ENCODE peak calls at places on chromosomes 2 and 18, in five cellular contexts. K is kidney, E is pancreas, F is uterus, M is fibroblast of lung. L is an unnamed sample.

GRCh38 chr2:98911376-98912154 is 24.5 kb downstream of the CRACDL start:
- DNase-seq in M (no peak), K (peak; percentile 30), E (no peak), F (no peak), L (no peak)

GRCh38 chr18:24181806-24182205 is 42.9 kb downstream of the CABYR start:
- DNase-seq in M (no peak), E (no peak), K (no peak), F (no peak), L (no peak)

GRCh38 chr18:7814754-7815315 is 247.7 kb downstream of the PTPRM start:
- DNase-seq in F (no peak), M (no peak), K (no peak), E (no peak), L (no peak)

GRCh38 chr2:77190721-77191346 is 331.3 kb downstream of the LRRTM4 start:
- DNase-seq in M (no peak), F (no peak), K (no peak), E (no peak), L (no peak)

GRCh38 chr2:143717053-143717452 is 587.8 kb downstream of the ARHGAP15 start:
- DNase-seq in K (no peak), E (no peak), F (no peak), M (no peak), L (no peak)

GRCh38 chr2:29627366-29627765 is 294.0 kb downstream of the ALK start:
- DNase-seq in E (no peak), F (no peak), M (peak; percentile 19), K (no peak), L (no peak)

GRCh38 chr2:36572752-36573125 is 25.2 kb downstream of the FEZ2 start:
- DNase-seq in K (no peak), F (no peak), E (no peak), M (no peak), L (no peak)

GRCh38 chr2:186848873-186849578 is at the start of gene ZSWIM2:
- DNase-seq in M (peak; percentile 89), F (peak; percentile 46), K (peak; percentile 84), E (peak; percentile 66), L (peak; percentile 77)

GRCh38 chr2:215626812-215627281 is 191.0 kb upstream of the FN1 start:
- DNase-seq in M (no peak), K (no peak), F (no peak), E (no peak), L (no peak)

GRCh38 chr18:58064406-58064998 is 20.5 kb downstream of the NEDD4L start:
- DNase-seq in K (no peak), M (no peak), E (no peak), F (no peak), L (no peak)

GRCh38 chr2:197144183-197144582 is 166.4 kb downstream of the ANKRD44 start:
- DNase-seq in F (no peak), M (no peak), K (no peak), E (no peak), L (no peak)

GRCh38 chr2:86518498-86518897 is 44.7 kb downstream of the CHMP3 start:
- DNase-seq in F (no peak), M (peak; percentile 53), E (no peak), K (no peak), L (no peak)

GRCh38 chr2:86341470-86341869 is 4.0 kb upstream of the REEP1 start:
- DNase-seq in F (no peak), E (no peak), K (no peak), M (no peak), L (no peak)

GRCh38 chr2:40360652-40361051 is 91.2 kb downstream of the SLC8A1 start:
- DNase-seq in K (no peak), F (no peak), E (no peak), M (no peak), L (no peak)

GRCh38 chr2:104969564-104969963 is 68.3 kb upstream of the MRPS9 start:
- DNase-seq in K (no peak), M (no peak), E (no peak), F (no peak), L (no peak)

GRCh38 chr2:111667542-111668273 is 216.3 kb downstream of the ANAPC1 start:
- DNase-seq in F (peak; percentile 33), K (no peak), M (peak; percentile 88), E (no peak), L (no peak)

GRCh38 chr2:75138528-75138927 is 60.8 kb downstream of the TACR1 start:
- DNase-seq in E (no peak), K (no peak), M (no peak), F (no peak), L (no peak)

GRCh38 chr2:28486526-28486925 is 9.3 kb upstream of the PLB1 start:
- DNase-seq in F (no peak), M (no peak), K (no peak), E (no peak), L (no peak)

GRCh38 chr2:131588152-131588873 is 60.6 kb downstream of the CCDC74A start:
- DNase-seq in K (no peak), E (no peak), F (no peak), M (no peak), L (no peak)

GRCh38 chr2:150110548-150110947 is 376.9 kb downstream of the RND3 start:
- DNase-seq in F (no peak), M (no peak), E (no peak), K (no peak), L (no peak)

GRCh38 chr18:2979871-2980606 is 32.9 kb downstream of the LPIN2 start:
- DNase-seq in M (no peak), K (peak; percentile 88), E (no peak), F (no peak), L (no peak)

GRCh38 chr2:1051075-1051474 is 100.4 kb downstream of the SNTG2 start:
- DNase-seq in E (no peak), F (no peak), K (no peak), M (peak; percentile 30), L (no peak)

GRCh38 chr2:101706819-101707177 is 9.3 kb downstream of the MAP4K4 start:
- DNase-seq in M (no peak), E (no peak), K (no peak), F (no peak), L (no peak)

GRCh38 chr2:240954436-240955305 is 43.7 kb upstream of the SNED1 start:
- DNase-seq in K (no peak), M (no peak), F (no peak), E (no peak), L (peak; percentile 26)

GRCh38 chr2:46431481-46432235 is 47.7 kb upstream of the TMEM247 start:
- DNase-seq in F (no peak), E (no peak), K (no peak), M (peak; percentile 59), L (no peak)

GRCh38 chr18:28905509-28905908 is 728.6 kb upstream of the CDH2 start:
- DNase-seq in F (no peak), E (no peak), M (no peak), K (no peak), L (no peak)

GRCh38 chr18:54284967-54285785 is 15.9 kb downstream of the POLI start:
- DNase-seq in E (no peak), K (peak; percentile 78), M (peak; percentile 59), F (no peak), L (no peak)

GRCh38 chr2:13681936-13682335 is 950.6 kb upstream of the LRATD1 start:
- DNase-seq in E (no peak), F (no peak), M (peak; percentile 70), K (no peak), L (no peak)

GRCh38 chr2:237604960-237605359 is 14.4 kb upstream of the RAB17 start:
- DNase-seq in K (no peak), F (no peak), M (no peak), E (peak; percentile 35), L (no peak)

GRCh38 chr2:68318686-68319396 is 908 bp downstream of the CNRIP1 start:
- DNase-seq in E (no peak), F (peak; percentile 41), M (peak; percentile 17), K (peak; percentile 80), L (peak; percentile 23)

GRCh38 chr2:96316999-96317398 is 8.1 kb upstream of the ITPRIPL1 start:
- DNase-seq in F (no peak), E (no peak), K (no peak), M (no peak), L (no peak)

GRCh38 chr2:60621688-60622429 is 68.4 kb upstream of the BCL11A start:
- DNase-seq in M (no peak), F (no peak), E (no peak), K (no peak), L (no peak)

GRCh38 chr2:176297067-176297466 is 27.8 kb downstream of the MTX2 start:
- DNase-seq in K (no peak), F (no peak), M (no peak), E (no peak), L (no peak)
- H3K4me1 ChIP-seq in K (no peaks in the 10 kb centered on the region), F (no peaks in the 10 kb centered on the region), M (no peaks in the 10 kb centered on the region), E (no peaks in the 10 kb centered on the region), L (peaks cover 31% of the 10 kb centered on the region)

DNA sequence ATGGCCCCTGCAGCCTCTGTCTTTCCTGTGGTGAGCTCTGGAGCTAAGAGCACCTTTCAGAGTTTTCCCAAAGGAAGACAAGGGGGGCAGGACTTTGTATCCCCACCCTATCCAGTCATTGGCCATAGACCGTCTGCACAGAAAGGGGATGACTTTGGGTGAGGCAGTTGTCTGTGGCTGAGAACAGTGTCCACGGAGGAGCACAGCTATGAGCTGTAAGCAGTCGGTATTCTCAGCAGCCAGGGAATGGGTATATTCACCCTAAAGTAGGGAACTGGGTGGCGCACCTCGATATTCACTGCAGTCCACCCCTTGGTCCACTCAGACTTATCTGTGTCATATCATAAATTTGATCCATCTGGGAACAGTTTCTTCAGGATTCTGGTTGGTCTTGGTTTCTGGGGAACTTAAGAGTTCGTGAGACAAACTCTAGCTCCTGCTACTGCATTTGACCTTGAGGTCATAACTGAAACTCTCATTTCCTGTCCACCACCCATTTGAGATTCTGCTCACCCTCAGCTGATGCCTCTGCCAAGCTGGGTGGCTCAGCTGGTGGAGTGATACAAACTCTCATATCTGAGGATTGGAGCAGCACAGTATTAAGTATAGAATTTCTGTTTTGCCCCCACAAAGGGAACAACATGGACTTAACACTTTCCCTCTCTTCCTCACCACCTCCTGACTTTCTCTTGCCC is 45.2 kb upstream of the SCG2 start:
- DNase-seq in M (no peak), K (no peak), E (no peak), F (no peak), L (no peak)
- H3K27ac ChIP-seq in M (no peak overlapping the region), K (no peak overlapping the region), E (no peak overlapping the region), F (no peak overlapping the region), L (no peak overlapping the region)

GRCh38 chr2:85215074-85216050 is 82.2 kb downstream of the TCF7L1 start:
- DNase-seq in M (peak; percentile 95), K (no peak), E (no peak), F (peak; percentile 43), L (peak; percentile 58)
- TF ChIP-seq CTCF in M (no peak), K (no peak), E (no peak), F (no peak), L (peak; percentile 6)

DNA sequence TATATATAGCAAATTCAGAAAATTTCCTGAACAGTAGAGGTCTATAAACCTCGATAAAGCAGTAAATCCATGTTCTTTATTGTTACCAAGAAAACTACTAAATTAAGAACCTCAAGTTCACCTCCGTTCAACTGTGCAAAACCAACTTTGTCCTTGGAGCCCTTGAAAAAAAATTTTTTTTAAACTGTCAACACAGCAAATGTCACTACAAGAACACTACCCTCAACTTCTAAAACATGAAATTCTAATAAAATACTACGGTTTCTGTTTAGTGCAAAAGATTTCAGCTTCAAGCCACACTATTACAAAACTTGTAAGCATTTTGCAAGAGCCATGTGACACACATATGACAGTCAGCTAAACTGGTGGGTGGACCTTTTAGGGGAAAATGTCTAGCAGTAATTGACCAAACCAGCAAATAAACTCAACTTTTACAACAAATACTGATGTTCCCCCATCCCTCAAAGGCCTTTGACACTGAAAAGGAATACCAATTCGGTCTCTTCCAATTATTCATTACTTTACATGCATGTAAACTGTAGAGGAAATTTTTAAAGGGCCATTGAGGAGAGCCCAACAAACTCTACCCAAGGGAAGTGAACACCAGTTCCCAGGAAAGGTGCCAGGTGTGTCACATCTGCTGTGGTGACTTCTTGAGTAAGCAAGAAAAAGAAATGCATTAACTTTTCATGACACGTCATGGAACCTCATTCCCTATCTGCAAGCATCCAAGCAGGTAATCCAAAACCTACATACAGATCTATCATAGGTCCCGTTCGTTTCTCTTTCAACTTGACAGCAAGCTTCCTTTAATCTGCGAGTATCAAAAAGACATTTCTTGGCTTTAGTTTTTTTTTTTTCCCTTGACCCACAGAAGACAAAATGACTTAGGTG is 1.4 kb downstream of the RAB1A start:
- DNase-seq in M (peak; percentile 79), E (peak; percentile 67), F (no peak), K (no peak), L (no peak)
- H3K4me1 ChIP-seq in M (no peaks in the 10 kb centered on the region), E (peaks cover 15% of the 10 kb centered on the region), F (no peaks in the 10 kb centered on the region), K (peaks cover 32% of the 10 kb centered on the region), L (peaks cover 51% of the 10 kb centered on the region)

L was measured in psoas muscle.